ENCODE peak calls at places on chromosomes 13 and 19, in six cellular contexts. One of them, this sample, is unnamed.

GRCh38 chr19:38527466-38528136 is 90.2 kb downstream of the MAP4K1 start:
- DNase-seq in activated B cell treated with CpG ODN at 0.5 μM for 24 hours: no peak
- DNase-seq in HCT116: no peak
- DNase-seq in astrocyte of the spinal cord: no peak
- DNase-seq in tibial nerve: no peak
- DNase-seq in OCI-LY7: peak
- DNase-seq in this sample: no peak

GRCh38 chr19:16442386-16443276 is 29.1 kb downstream of the EPS15L1 start:
- DNase-seq in activated B cell treated with CpG ODN at 0.5 μM for 24 hours: no peak
- DNase-seq in HCT116: no peak
- DNase-seq in astrocyte of the spinal cord: no peak
- DNase-seq in tibial nerve: no peak
- DNase-seq in OCI-LY7: no peak
- DNase-seq in this sample: no peak

GRCh38 chr13:35210234-35210633 is 266.3 kb downstream of the MAB21L1 start:
- DNase-seq in activated B cell treated with CpG ODN at 0.5 μM for 24 hours: no peak
- DNase-seq in HCT116: no peak
- DNase-seq in astrocyte of the spinal cord: peak
- DNase-seq in tibial nerve: no peak
- DNase-seq in OCI-LY7: no peak
- DNase-seq in this sample: no peak

GRCh38 chr13:113166266-113166665 is 7.8 kb downstream of the PROZ start:
- DNase-seq in activated B cell treated with CpG ODN at 0.5 μM for 24 hours: no peak
- DNase-seq in HCT116: no peak
- DNase-seq in astrocyte of the spinal cord: no peak
- DNase-seq in tibial nerve: no peak
- DNase-seq in OCI-LY7: no peak
- DNase-seq in this sample: no peak

GRCh38 chr13:29160862-29161261 is 340.7 kb downstream of the MTUS2 start:
- DNase-seq in activated B cell treated with CpG ODN at 0.5 μM for 24 hours: no peak
- DNase-seq in HCT116: no peak
- DNase-seq in astrocyte of the spinal cord: no peak
- DNase-seq in tibial nerve: no peak
- DNase-seq in OCI-LY7: no peak
- DNase-seq in this sample: no peak

GRCh38 chr13:44188257-44188656 is 185.4 kb upstream of the SERP2 start:
- DNase-seq in activated B cell treated with CpG ODN at 0.5 μM for 24 hours: no peak
- DNase-seq in HCT116: peak
- DNase-seq in astrocyte of the spinal cord: peak
- DNase-seq in tibial nerve: no peak
- DNase-seq in OCI-LY7: no peak
- DNase-seq in this sample: no peak

GRCh38 chr13:27130223-27131015 is 41.2 kb downstream of the USP12 start:
- DNase-seq in activated B cell treated with CpG ODN at 0.5 μM for 24 hours: no peak
- DNase-seq in HCT116: no peak
- DNase-seq in astrocyte of the spinal cord: peak
- DNase-seq in tibial nerve: no peak
- DNase-seq in OCI-LY7: no peak
- DNase-seq in this sample: peak

GRCh38 chr13:44012910-44013309 is 133.2 kb downstream of the LACC1 start:
- DNase-seq in activated B cell treated with CpG ODN at 0.5 μM for 24 hours: no peak
- DNase-seq in HCT116: no peak
- DNase-seq in astrocyte of the spinal cord: peak
- DNase-seq in tibial nerve: no peak
- DNase-seq in OCI-LY7: no peak
- DNase-seq in this sample: no peak

GRCh38 chr13:29816715-29817114 is 33.7 kb downstream of the UBL3 start:
- DNase-seq in activated B cell treated with CpG ODN at 0.5 μM for 24 hours: no peak
- DNase-seq in HCT116: no peak
- DNase-seq in astrocyte of the spinal cord: no peak
- DNase-seq in tibial nerve: no peak
- DNase-seq in OCI-LY7: no peak
- DNase-seq in this sample: no peak

GRCh38 chr13:47216176-47216822 is 319.4 kb upstream of the HTR2A start:
- DNase-seq in activated B cell treated with CpG ODN at 0.5 μM for 24 hours: no peak
- DNase-seq in HCT116: no peak
- DNase-seq in astrocyte of the spinal cord: no peak
- DNase-seq in tibial nerve: no peak
- DNase-seq in OCI-LY7: no peak
- DNase-seq in this sample: no peak

GRCh38 chr13:100125946-100126345 is 37.1 kb downstream of the PCCA start:
- DNase-seq in activated B cell treated with CpG ODN at 0.5 μM for 24 hours: no peak
- DNase-seq in HCT116: no peak
- DNase-seq in astrocyte of the spinal cord: no peak
- DNase-seq in tibial nerve: no peak
- DNase-seq in OCI-LY7: no peak
- DNase-seq in this sample: no peak

GRCh38 chr13:96003304-96003703 is 49.9 kb downstream of the UGGT2 start:
- DNase-seq in activated B cell treated with CpG ODN at 0.5 μM for 24 hours: no peak
- DNase-seq in HCT116: peak
- DNase-seq in astrocyte of the spinal cord: peak
- DNase-seq in tibial nerve: no peak
- DNase-seq in OCI-LY7: no peak
- DNase-seq in this sample: no peak

GRCh38 chr13:44386932-44387556 is 13.4 kb downstream of the SERP2 start:
- DNase-seq in activated B cell treated with CpG ODN at 0.5 μM for 24 hours: no peak
- DNase-seq in HCT116: no peak
- DNase-seq in astrocyte of the spinal cord: no peak
- DNase-seq in tibial nerve: no peak
- DNase-seq in OCI-LY7: no peak
- DNase-seq in this sample: no peak

GRCh38 chr13:98004107-98004506 is 50.6 kb downstream of the IPO5 start:
- DNase-seq in activated B cell treated with CpG ODN at 0.5 μM for 24 hours: no peak
- DNase-seq in HCT116: no peak
- DNase-seq in astrocyte of the spinal cord: peak
- DNase-seq in tibial nerve: no peak
- DNase-seq in OCI-LY7: no peak
- DNase-seq in this sample: no peak

GRCh38 chr13:41268764-41269163 is 5.4 kb upstream of the MTRF1 start:
- DNase-seq in activated B cell treated with CpG ODN at 0.5 μM for 24 hours: no peak
- DNase-seq in HCT116: peak
- DNase-seq in astrocyte of the spinal cord: peak
- DNase-seq in tibial nerve: no peak
- DNase-seq in OCI-LY7: peak
- DNase-seq in this sample: no peak

GRCh38 chr13:107124129-107124718 is 556.3 kb upstream of the ARGLU1 start:
- DNase-seq in activated B cell treated with CpG ODN at 0.5 μM for 24 hours: no peak
- DNase-seq in HCT116: no peak
- DNase-seq in astrocyte of the spinal cord: peak
- DNase-seq in tibial nerve: no peak
- DNase-seq in OCI-LY7: peak
- DNase-seq in this sample: no peak

GRCh38 chr19:45297674-45298073 is 25.0 kb downstream of the CKM start:
- DNase-seq in activated B cell treated with CpG ODN at 0.5 μM for 24 hours: no peak
- DNase-seq in HCT116: no peak
- DNase-seq in astrocyte of the spinal cord: no peak
- DNase-seq in tibial nerve: no peak
- DNase-seq in OCI-LY7: no peak
- DNase-seq in this sample: no peak

GRCh38 chr19:43774103-43774939 is 6.5 kb downstream of the KCNN4 start:
- DNase-seq in activated B cell treated with CpG ODN at 0.5 μM for 24 hours: no peak
- DNase-seq in HCT116: no peak
- DNase-seq in astrocyte of the spinal cord: no peak
- DNase-seq in tibial nerve: no peak
- DNase-seq in OCI-LY7: no peak
- DNase-seq in this sample: peak

GRCh38 chr13:59211636-59212035 is 952.1 kb downstream of the DIAPH3 start:
- DNase-seq in activated B cell treated with CpG ODN at 0.5 μM for 24 hours: no peak
- DNase-seq in HCT116: no peak
- DNase-seq in astrocyte of the spinal cord: no peak
- DNase-seq in tibial nerve: no peak
- DNase-seq in OCI-LY7: no peak
- DNase-seq in this sample: no peak

GRCh38 chr19:51586103-51586728 is 15.1 kb downstream of the ZNF175 start:
- DNase-seq in activated B cell treated with CpG ODN at 0.5 μM for 24 hours: no peak
- DNase-seq in HCT116: no peak
- DNase-seq in astrocyte of the spinal cord: no peak
- DNase-seq in tibial nerve: no peak
- DNase-seq in OCI-LY7: no peak
- DNase-seq in this sample: no peak

GRCh38 chr13:113425931-113426590 is 27.2 kb downstream of the ADPRHL1 start:
- DNase-seq in activated B cell treated with CpG ODN at 0.5 μM for 24 hours: no peak
- DNase-seq in HCT116: no peak
- DNase-seq in astrocyte of the spinal cord: no peak
- DNase-seq in tibial nerve: no peak
- DNase-seq in OCI-LY7: no peak
- DNase-seq in this sample: no peak

GRCh38 chr19:28012361-28012760 is 1200.6 kb downstream of the UQCRFS1 start:
- DNase-seq in activated B cell treated with CpG ODN at 0.5 μM for 24 hours: no peak
- DNase-seq in HCT116: no peak
- DNase-seq in astrocyte of the spinal cord: no peak
- DNase-seq in tibial nerve: no peak
- DNase-seq in OCI-LY7: no peak
- DNase-seq in this sample: no peak
- TF ChIP-seq CTCF in activated B cell treated with CpG ODN at 0.5 μM for 24 hours: no peak
- TF ChIP-seq CTCF in HCT116: no peak
- TF ChIP-seq CTCF in astrocyte of the spinal cord: no peak
- TF ChIP-seq CTCF in tibial nerve: no peak
- TF ChIP-seq CTCF in OCI-LY7: no peak
- TF ChIP-seq CTCF in this sample: no peak

GRCh38 chr19:39671739-39672363 is 16.1 kb downstream of the LGALS16 start:
- DNase-seq in activated B cell treated with CpG ODN at 0.5 μM for 24 hours: no peak
- DNase-seq in HCT116: peak
- DNase-seq in astrocyte of the spinal cord: peak
- DNase-seq in tibial nerve: no peak
- DNase-seq in OCI-LY7: peak
- DNase-seq in this sample: peak
- TF ChIP-seq CTCF in activated B cell treated with CpG ODN at 0.5 μM for 24 hours: no peak
- TF ChIP-seq CTCF in HCT116: peak
- TF ChIP-seq CTCF in astrocyte of the spinal cord: peak
- TF ChIP-seq CTCF in tibial nerve: peak
- TF ChIP-seq CTCF in OCI-LY7: peak
- TF ChIP-seq CTCF in this sample: peak

GRCh38 chr19:13881692-13882418 is 4.9 kb downstream of the NANOS3 start:
- DNase-seq in activated B cell treated with CpG ODN at 0.5 μM for 24 hours: no peak
- DNase-seq in HCT116: no peak
- DNase-seq in astrocyte of the spinal cord: no peak
- DNase-seq in tibial nerve: peak
- DNase-seq in OCI-LY7: no peak
- DNase-seq in this sample: no peak
- TF ChIP-seq CTCF in activated B cell treated with CpG ODN at 0.5 μM for 24 hours: no peak
- TF ChIP-seq CTCF in HCT116: no peak
- TF ChIP-seq CTCF in astrocyte of the spinal cord: no peak
- TF ChIP-seq CTCF in tibial nerve: no peak
- TF ChIP-seq CTCF in OCI-LY7: no peak
- TF ChIP-seq CTCF in this sample: no peak

GRCh38 chr19:17784201-17785008 is 10.5 kb upstream of the B3GNT3 start:
- DNase-seq in activated B cell treated with CpG ODN at 0.5 μM for 24 hours: peak
- DNase-seq in HCT116: no peak
- DNase-seq in astrocyte of the spinal cord: peak
- DNase-seq in tibial nerve: no peak
- DNase-seq in OCI-LY7: peak
- DNase-seq in this sample: no peak
- TF ChIP-seq CTCF in activated B cell treated with CpG ODN at 0.5 μM for 24 hours: no peak
- TF ChIP-seq CTCF in HCT116: peak
- TF ChIP-seq CTCF in astrocyte of the spinal cord: peak
- TF ChIP-seq CTCF in tibial nerve: peak
- TF ChIP-seq CTCF in OCI-LY7: peak
- TF ChIP-seq CTCF in this sample: peak